ENCODE peak calls at places on chromosomes 13 and 19, in nine cellular contexts. D is right lobe of liver, B is tibial nerve, S is heart left ventricle, G is sigmoid colon, V is stomach, N is thyroid gland, R is H1, O is A549. K is an unnamed sample.

GRCh38 chr19:58558066-58558622 is at the start of gene UBE2M:
- DNase-seq in D (peak; percentile 72), B (peak; percentile 40), S (peak; percentile 68), G (peak; percentile 82), V (peak; percentile 63), N (peak; percentile 65), R (no peak), O (peak; percentile 42), K (no peak)

GRCh38 chr19:10109528-10109927 is 2.0 kb upstream of the P2RY11 start:
- DNase-seq in D (no peak), B (no peak), S (no peak), G (no peak), V (no peak), N (no peak), R (no peak), O (no peak), K (no peak)

GRCh38 chr19:38409631-38410133 is 6.8 kb downstream of the FAM98C start:
- DNase-seq in D (no peak), B (no peak), S (no peak), G (no peak), V (no peak), N (peak; percentile 22), R (no peak), O (peak; percentile 42), K (no peak)

GRCh38 chr13:50222569-50223332 is 207.5 kb downstream of the KCNRG start:
- DNase-seq in D (peak; percentile 85), B (peak; percentile 76), S (peak; percentile 40), G (peak; percentile 87), V (peak; percentile 67), N (peak; percentile 59), R (no peak), O (no peak), K (peak; percentile 51)

GRCh38 chr13:29457299-29457698 is 138.2 kb downstream of the SLC7A1 start:
- DNase-seq in D (no peak), B (no peak), S (no peak), G (no peak), V (no peak), N (no peak), R (no peak), O (peak; percentile 13), K (no peak)

GRCh38 chr19:11736696-11737095 is 2.0 kb downstream of the ZNF823 start:
- DNase-seq in D (no peak), B (no peak), S (peak; percentile 41), G (peak; percentile 72), V (no peak), N (no peak), R (no peak), O (no peak), K (no peak)

GRCh38 chr19:16188521-16188920 is 3.3 kb downstream of the FAM32A start:
- DNase-seq in D (no peak), B (no peak), S (no peak), G (no peak), V (no peak), N (no peak), R (no peak), O (no peak), K (no peak)

GRCh38 chr19:51689751-51690358 is 3.3 kb upstream of the SPACA6 start:
- DNase-seq in D (peak; percentile 38), B (peak; percentile 27), S (peak; percentile 61), G (peak; percentile 80), V (no peak), N (peak; percentile 29), R (no peak), O (peak; percentile 87), K (peak; percentile 75)

GRCh38 chr13:112447761-112448603 is 71.8 kb downstream of the SPACA7 start:
- DNase-seq in D (no peak), B (no peak), S (no peak), G (no peak), V (peak; percentile 26), N (no peak), R (no peak), O (no peak), K (no peak)

GRCh38 chr13:112601351-112601750 is 13.4 kb upstream of the TUBGCP3 start:
- DNase-seq in D (no peak), B (no peak), S (no peak), G (no peak), V (no peak), N (no peak), R (no peak), O (no peak), K (no peak)

GRCh38 chr19:16113727-16114126 is 2.0 kb downstream of the RAB8A start:
- DNase-seq in D (no peak), B (no peak), S (no peak), G (no peak), V (no peak), N (no peak), R (no peak), O (no peak), K (no peak)

GRCh38 chr19:12885749-12886706 is 973 bp downstream of the KLF1 start:
- DNase-seq in D (no peak), B (no peak), S (no peak), G (no peak), V (no peak), N (no peak), R (no peak), O (no peak), K (no peak)

GRCh38 chr19:48554385-48555091 is 2.6 kb downstream of the SULT2B1 start:
- DNase-seq in D (no peak), B (no peak), S (no peak), G (no peak), V (no peak), N (peak; percentile 80), R (peak; percentile 75), O (peak; percentile 97), K (no peak)

GRCh38 chr13:54433511-54434206 is 1405.0 kb downstream of the OLFM4 start:
- DNase-seq in D (no peak), B (no peak), S (no peak), G (no peak), V (peak; percentile 58), N (no peak), R (no peak), O (no peak), K (no peak)

GRCh38 chr19:49932041-49932451 is 2.7 kb upstream of the NUP62 start:
- DNase-seq in D (no peak), B (no peak), S (no peak), G (no peak), V (no peak), N (no peak), R (no peak), O (no peak), K (no peak)
- TF ChIP-seq POLR2A in D (no peak), B (no peak), S (no peak), G (no peak), V (no peak), N (no peak), R (no peak), O (no peak), K (no peak)

GRCh38 chr19:2242092-2242537 is 5.5 kb downstream of the SF3A2 start:
- DNase-seq in D (no peak), B (no peak), S (no peak), G (no peak), V (no peak), N (no peak), R (no peak), O (no peak), K (no peak)
- H3K4me1 ChIP-seq in D (no peaks in the 10 kb centered on the region), B (peaks cover 45% of the 10 kb centered on the region), S (peaks cover 63% of the 10 kb centered on the region), G (peaks cover 55% of the 10 kb centered on the region), V (peaks cover 70% of the 10 kb centered on the region), N (peaks cover 50% of the 10 kb centered on the region), R (peaks cover 9% of the 10 kb centered on the region), O (peaks cover 63% of the 10 kb centered on the region), K (peaks cover 43% of the 10 kb centered on the region)

GRCh38 chr19:54355675-54356074 is 9.1 kb downstream of the LAIR1 start:
- DNase-seq in D (no peak), B (no peak), S (no peak), G (no peak), V (no peak), N (no peak), R (no peak), O (no peak), K (no peak)

GRCh38 chr19:54352546-54352945 is 12.2 kb downstream of the LAIR1 start:
- DNase-seq in D (no peak), B (no peak), S (no peak), G (no peak), V (no peak), N (no peak), R (no peak), O (no peak), K (no peak)

GRCh38 chr19:54351474-54351873 is 12.5 kb upstream of the LILRA4 start:
- DNase-seq in D (no peak), B (no peak), S (no peak), G (no peak), V (no peak), N (no peak), R (no peak), O (no peak), K (no peak)

GRCh38 chr19:54354761-54355160 is 10.0 kb downstream of the LAIR1 start:
- DNase-seq in D (no peak), B (no peak), S (no peak), G (no peak), V (no peak), N (no peak), R (no peak), O (no peak), K (no peak)

DNA sequence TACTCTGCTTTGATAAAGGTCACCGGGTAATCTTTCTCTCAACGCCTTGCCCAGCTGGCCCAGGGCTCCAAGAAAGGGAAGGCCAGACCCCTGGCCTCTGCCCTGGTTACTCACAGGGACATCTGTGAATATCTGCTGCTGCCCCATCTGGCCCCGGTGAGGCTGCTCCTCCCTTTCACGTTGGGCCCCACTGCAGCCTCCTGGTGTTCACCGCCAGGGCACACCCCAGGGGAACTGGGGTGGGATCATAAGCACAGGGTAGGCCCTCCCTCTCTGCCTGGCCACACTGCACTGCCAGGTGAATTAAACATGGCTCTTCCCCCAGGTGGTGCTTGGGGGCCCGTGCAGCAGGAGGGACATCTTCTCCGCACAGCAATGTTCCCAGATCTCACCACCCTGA is 12.7 kb downstream of the LAIR1 start:
- DNase-seq in D (no peak), B (no peak), S (no peak), G (no peak), V (no peak), N (no peak), R (no peak), O (no peak), K (no peak)
- TF ChIP-seq CTCF in D (no peak), B (no peak), S (no peak), G (no peak), V (no peak), N (no peak), R (no peak), O (no peak), K (no peak)

GRCh38 chr19:42394751-42395150 is 4.7 kb upstream of the CNFN start:
- DNase-seq in D (no peak), B (no peak), S (no peak), G (no peak), V (no peak), N (no peak), R (no peak), O (peak; percentile 55), K (no peak)

GRCh38 chr19:42397315-42398166 is 7.4 kb upstream of the CNFN start:
- DNase-seq in D (no peak), B (no peak), S (no peak), G (no peak), V (no peak), N (no peak), R (no peak), O (peak; percentile 44), K (no peak)

GRCh38 chr19:42396248-42396541 is 6.1 kb upstream of the CNFN start:
- DNase-seq in D (no peak), B (no peak), S (no peak), G (no peak), V (no peak), N (no peak), R (no peak), O (no peak), K (no peak)

GRCh38 chr19:42400404-42400803 is 10.3 kb upstream of the CNFN start:
- DNase-seq in D (no peak), B (no peak), S (no peak), G (no peak), V (no peak), N (no peak), R (no peak), O (no peak), K (no peak)

GRCh38 chr19:42396542-42397314 is 6.6 kb upstream of the CNFN start:
- DNase-seq in D (peak; percentile 92), B (peak; percentile 96), S (peak; percentile 99), G (peak; percentile 99), V (peak; percentile 99), N (peak; percentile 98), R (peak; percentile 97), O (peak; percentile 100), K (peak; percentile 98)
- TF ChIP-seq POLR2A in D (peak; percentile 50), B (no peak), S (no peak), G (peak; percentile 68), V (no peak), N (peak; percentile 18), R (peak; percentile 72), O (peak; percentile 93), K (peak; percentile 42)